ENCODE peak calls at places on chromosome 21, in five cellular contexts. U is right atrium auricular region, R is K562, F is breast epithelium, W is adrenal gland. X is an unnamed sample. For H3K27me3, the result is how much of the 10 kb centered on the place peaks cover.

GRCh38 chr21:37338671-37339526 is 27.7 kb upstream of the DYRK1A start:
- DNase-seq in F (no peak), R (peak), U (peak), W (peak), X (no peak)

GRCh38 chr21:41578708-41579107 is 70.8 kb upstream of the TMPRSS2 start:
- DNase-seq in U (no peak), W (no peak), R (no peak), F (no peak), X (no peak)

GRCh38 chr21:38171723-38172344 is 85.0 kb upstream of the KCNJ15 start:
- DNase-seq in W (no peak), U (no peak), R (no peak), F (no peak), X (no peak)

GRCh38 chr21:42162831-42163510 is 56.0 kb upstream of the ABCG1 start:
- DNase-seq in W (no peak), R (no peak), F (no peak), U (no peak), X (no peak)

GRCh38 chr21:31873275-31873695 is 465 bp downstream of the HUNK start:
- DNase-seq in W (no peak), F (no peak), U (no peak), R (no peak), X (no peak)

GRCh38 chr21:46145159-46145839 is 10.1 kb downstream of the FTCD start:
- DNase-seq in R (no peak), F (no peak), W (no peak), U (no peak), X (no peak)

GRCh38 chr21:29657228-29657989 is 282.4 kb downstream of the GRIK1 start:
- DNase-seq in F (no peak), R (peak), W (no peak), U (no peak), X (no peak)

GRCh38 chr21:15298306-15298705 is 233.5 kb upstream of the NRIP1 start:
- DNase-seq in R (no peak), U (no peak), F (no peak), W (no peak), X (no peak)

GRCh38 chr21:37367301-37367757 is 756 bp downstream of the DYRK1A start:
- DNase-seq in U (no peak), F (no peak), R (no peak), W (no peak), X (no peak)

DNA sequence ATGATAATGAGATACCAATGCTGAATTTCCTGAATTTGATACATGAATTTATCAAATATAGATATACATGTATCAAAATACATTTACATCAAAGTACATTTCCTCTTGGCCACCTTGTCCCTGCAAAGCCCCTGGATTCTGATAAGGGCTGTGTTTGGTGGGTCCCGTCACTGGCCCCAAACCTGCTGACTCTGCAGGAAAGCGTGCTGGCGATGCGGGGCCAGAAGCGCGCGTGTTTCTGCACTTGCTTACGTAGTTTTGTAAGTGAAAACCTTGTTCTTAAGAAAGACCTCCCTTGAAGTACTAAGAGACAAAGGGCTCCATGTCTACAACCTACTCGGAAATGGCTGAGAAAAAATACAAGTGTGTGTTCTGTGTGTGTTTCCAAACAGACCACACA is 11.0 kb downstream of the ITGB2 start:
- DNase-seq in R (no peak), W (no peak), F (no peak), U (no peak), X (no peak)
- H3K27ac ChIP-seq in R (no peak), W (no peak), F (no peak), U (no peak), X (no peak)

GRCh38 chr21:34517039-34517438 is 5.0 kb upstream of the KCNE1 start:
- DNase-seq in R (no peak), W (no peak), U (no peak), F (no peak), X (no peak)
- H3K4me3 ChIP-seq in R (no peak), W (no peak), U (no peak), F (no peak), X (no peak)

DNA sequence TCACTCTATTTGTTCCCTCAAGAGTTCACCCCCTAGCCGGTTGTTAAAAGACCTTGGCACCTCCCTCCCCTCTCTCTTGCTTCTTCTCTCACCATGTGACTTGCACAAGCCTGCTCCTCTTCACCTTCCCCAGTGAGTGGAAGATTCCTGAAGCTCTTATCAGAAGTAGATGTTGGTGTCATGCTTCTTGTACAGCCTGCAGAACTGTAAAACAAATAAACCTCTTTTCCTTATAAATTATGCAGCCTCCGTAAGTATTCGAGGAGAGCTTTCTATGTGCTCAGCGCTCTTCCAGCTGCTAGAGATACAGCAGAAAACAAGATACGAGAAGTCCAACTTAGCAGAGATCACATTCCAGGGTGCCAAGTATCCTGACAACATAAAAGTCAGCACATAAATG is 147.0 kb upstream of the RUNX1 start:
- DNase-seq in W (no peak), U (no peak), R (no peak), F (no peak), X (no peak)
- H3K27me3 ChIP-seq in W (under half), U (under half), R (under half), F (under half), X (under half)

DNA sequence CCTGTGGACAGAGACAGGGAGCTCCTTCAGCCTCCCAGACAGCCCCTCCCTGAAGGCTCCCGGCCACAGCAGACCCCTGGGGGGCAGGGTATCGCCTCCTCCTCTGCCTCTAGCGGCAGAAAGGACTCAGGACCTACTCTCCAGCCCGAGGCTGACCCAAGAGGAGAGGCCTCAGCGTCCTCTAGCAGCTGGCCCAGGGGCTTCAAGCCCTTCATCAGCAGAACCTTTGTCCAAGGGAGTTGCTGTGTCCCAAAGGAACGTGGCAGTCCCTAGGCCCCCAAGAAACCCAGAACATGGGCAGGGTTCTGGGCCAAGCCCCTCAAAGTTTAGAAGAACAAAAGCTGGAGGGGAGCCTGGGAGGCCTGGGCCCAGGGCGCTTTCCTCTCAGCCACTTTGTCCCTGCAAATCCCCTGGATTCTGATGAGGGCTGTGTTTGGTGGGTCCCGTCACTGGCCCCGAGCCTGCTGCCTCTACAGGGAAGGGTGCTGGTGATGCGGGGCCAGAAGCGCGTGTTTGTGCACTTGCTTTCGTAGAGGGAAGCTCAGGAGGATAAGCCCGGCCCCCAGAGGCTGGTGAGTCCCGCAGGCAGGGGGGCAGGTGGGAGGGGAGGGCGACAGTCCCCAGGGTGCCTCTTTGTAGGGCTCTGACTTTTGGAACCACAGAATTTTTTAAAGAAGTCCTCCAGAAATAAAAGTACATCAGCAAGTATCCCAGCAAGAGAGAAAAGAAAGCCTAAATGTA is 13.3 kb downstream of the ITGB2 start:
- DNase-seq in F (no peak), R (no peak), W (no peak), U (no peak), X (no peak)
- H3K27ac ChIP-seq in F (no peak), R (no peak), W (no peak), U (no peak), X (peak)